ENCODE peak calls at places on chromosomes 4 and X, in six cellular contexts. A is breast epithelium, N is left ventricle myocardium inferior, T is A549, U is hepatocyte, S is H9. G is an unnamed sample. For H3K4me1, the result is how much of the 10 kb centered on the place peaks cover.

GRCh38 chrX:132843387-132843786 is 115.0 kb downstream of the HS6ST2 start:
- DNase-seq in N (no peak), U (no peak), S (no peak), T (no peak), A (no peak), G (no peak)

GRCh38 chrX:36803151-36803550 is 205.0 kb upstream of the FAM47C start:
- DNase-seq in A (no peak), U (no peak), S (no peak), N (no peak), T (no peak), G (no peak)

GRCh38 chrX:104113237-104113965 is 1.1 kb downstream of the ZCCHC18 start:
- DNase-seq in S (peak), A (peak), U (peak), N (no peak), T (peak), G (peak)

GRCh38 chrX:4579999-4580398 is 866.5 kb upstream of the PRKX start:
- DNase-seq in U (no peak), N (no peak), A (no peak), T (no peak), S (no peak), G (no peak)

GRCh38 chr4:135372131-135372530 is 1170.5 kb upstream of the PABPC4L start:
- DNase-seq in U (no peak), A (no peak), T (no peak), N (no peak), S (no peak), G (no peak)

GRCh38 chr4:123093247-123093646 is 170.8 kb upstream of the NUDT6 start:
- DNase-seq in T (no peak), S (no peak), N (no peak), A (no peak), U (no peak), G (no peak)

GRCh38 chr4:127601029-127601428 is 31.7 kb upstream of the INTU start:
- DNase-seq in S (no peak), A (no peak), T (no peak), U (no peak), N (no peak), G (no peak)

GRCh38 chrX:55908685-55909212 is 191.2 kb downstream of the RRAGB start:
- DNase-seq in U (peak), A (no peak), S (peak), N (no peak), T (peak), G (peak)

GRCh38 chrX:96052078-96052477 is 632.6 kb upstream of the DIAPH2 start:
- DNase-seq in S (no peak), T (no peak), A (no peak), N (no peak), U (no peak), G (no peak)

GRCh38 chrX:143642426-143642825 is 6.5 kb upstream of the SLITRK4 start:
- DNase-seq in S (no peak), N (no peak), A (no peak), T (no peak), U (no peak), G (no peak)

GRCh38 chrX:16212436-16212835 is 45.2 kb downstream of the MAGEB17 start:
- DNase-seq in U (peak), A (no peak), N (no peak), S (peak), T (no peak), G (no peak)

GRCh38 chr4:176288020-176288419 is 19.0 kb upstream of the ASB5 start:
- DNase-seq in N (no peak), A (no peak), S (no peak), U (no peak), T (no peak), G (no peak)

GRCh38 chrX:53261573-53261972 is 19.8 kb downstream of the IQSEC2 start:
- DNase-seq in A (no peak), S (no peak), N (no peak), U (no peak), T (no peak), G (no peak)

GRCh38 chrX:71439898-71440297 is 73.7 kb downstream of the TAF1 start:
- DNase-seq in N (no peak), T (no peak), S (no peak), U (no peak), A (no peak), G (no peak)

GRCh38 chr4:144905286-144905685 is 192.7 kb downstream of the ANAPC10 start:
- DNase-seq in N (no peak), A (no peak), U (no peak), S (no peak), T (no peak), G (peak)

GRCh38 chr4:140529434-140529833 is 5.5 kb downstream of the ELMOD2 start:
- DNase-seq in U (peak), S (no peak), T (no peak), A (no peak), N (no peak), G (no peak)

GRCh38 chr4:41057456-41057855 is 156.9 kb downstream of the APBB2 start:
- DNase-seq in N (no peak), S (no peak), T (no peak), A (no peak), U (no peak), G (no peak)

GRCh38 chr4:61254406-61254805 is 54.3 kb downstream of the ADGRL3 start:
- DNase-seq in A (no peak), T (no peak), U (no peak), N (no peak), S (no peak), G (peak)

GRCh38 chr4:40199999-40200880 is 3.4 kb downstream of the RHOH start:
- DNase-seq in A (no peak), T (no peak), U (no peak), N (no peak), S (no peak), G (no peak)

GRCh38 chr4:95392886-95393285 is 155.9 kb downstream of the UNC5C start:
- DNase-seq in N (no peak), T (no peak), U (no peak), A (no peak), S (no peak), G (no peak)

GRCh38 chr4:108571027-108571569 is 49.3 kb upstream of the RPL34 start:
- DNase-seq in A (no peak), T (no peak), U (no peak), N (no peak), S (no peak), G (no peak)

GRCh38 chrX:12080265-12080664 is 58.0 kb upstream of the FRMPD4 start:
- DNase-seq in N (no peak), S (peak), T (peak), U (peak), A (no peak), G (no peak)

GRCh38 chr4:186758929-186759682 is 35.5 kb upstream of the FAT1 start:
- DNase-seq in U (no peak), N (no peak), A (no peak), S (no peak), T (no peak), G (no peak)

GRCh38 chr4:186752310-186752709 is 28.7 kb upstream of the FAT1 start:
- DNase-seq in S (no peak), U (no peak), N (no peak), T (no peak), A (no peak), G (no peak)

GRCh38 chr4:186757696-186758330 is 34.2 kb upstream of the FAT1 start:
- DNase-seq in N (no peak), U (no peak), A (no peak), S (no peak), T (no peak), G (no peak)

GRCh38 chr4:186759990-186760389 is 36.3 kb upstream of the FAT1 start:
- DNase-seq in A (no peak), N (no peak), S (no peak), U (no peak), T (no peak), G (no peak)

DNA sequence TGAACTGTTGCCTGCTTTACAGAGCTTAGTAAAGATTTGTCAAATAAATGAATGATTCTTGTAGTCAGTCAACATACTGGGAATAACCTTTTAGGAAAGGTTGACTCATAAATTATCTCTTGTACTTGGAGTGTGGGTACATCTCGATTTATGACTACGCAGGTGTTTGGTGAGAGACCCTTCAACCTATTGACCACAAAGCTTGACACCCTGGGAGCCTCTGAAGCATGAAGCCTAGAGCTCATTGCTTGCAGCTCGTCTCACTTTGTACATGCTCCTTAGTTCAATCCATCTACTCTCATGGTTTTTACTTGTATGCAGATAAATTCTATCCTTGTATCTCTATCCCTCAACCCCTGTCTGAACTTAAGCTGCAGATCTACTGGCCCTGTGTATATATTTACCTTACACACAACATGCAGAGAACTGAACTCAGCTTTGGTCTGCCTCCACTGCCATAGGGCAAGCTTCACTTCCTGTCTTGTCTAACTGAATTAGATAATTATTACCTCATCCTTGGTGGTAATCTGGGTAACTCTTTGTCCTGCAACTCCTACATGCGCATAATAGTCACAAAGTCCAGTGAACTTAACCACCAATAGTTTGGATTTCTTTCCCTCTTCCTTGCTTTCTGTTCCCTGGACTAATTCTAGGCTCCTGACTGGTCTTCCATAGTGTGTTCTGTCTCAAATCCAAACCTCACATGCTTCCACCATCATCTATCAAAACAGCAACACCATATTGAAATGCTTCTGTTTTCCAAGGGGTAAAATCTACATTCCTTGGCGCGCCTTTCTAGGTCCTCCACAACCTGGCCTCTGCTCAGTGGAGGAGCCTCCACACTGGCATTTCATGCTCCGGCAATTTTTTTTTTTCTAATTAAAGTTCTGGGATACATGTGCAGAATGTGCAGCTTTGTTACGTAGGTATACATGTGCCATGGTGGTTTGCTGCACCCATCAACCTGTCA is 32.2 kb upstream of the FAT1 start:
- DNase-seq in T (no peak), N (no peak), S (no peak), U (peak), A (no peak), G (no peak)
- H3K4me1 ChIP-seq in T (under half), N (under half), S (under half), U (under half), A (under half), G (under half)

GRCh38 chr4:83036991-83037390 is 2.0 kb downstream of the COPS4 start:
- DNase-seq in T (no peak), N (no peak), A (no peak), S (no peak), U (no peak), G (no peak)

GRCh38 chr4:83029688-83030087 is 5.3 kb upstream of the COPS4 start:
- DNase-seq in T (no peak), S (no peak), U (no peak), A (no peak), N (no peak), G (no peak)

GRCh38 chr4:83028976-83029375 is 6.0 kb upstream of the COPS4 start:
- DNase-seq in A (no peak), U (no peak), T (no peak), N (no peak), S (no peak), G (no peak)

GRCh38 chr4:83040269-83040668 is 5.3 kb downstream of the COPS4 start:
- DNase-seq in N (no peak), T (no peak), U (no peak), A (no peak), S (no peak), G (no peak)

DNA sequence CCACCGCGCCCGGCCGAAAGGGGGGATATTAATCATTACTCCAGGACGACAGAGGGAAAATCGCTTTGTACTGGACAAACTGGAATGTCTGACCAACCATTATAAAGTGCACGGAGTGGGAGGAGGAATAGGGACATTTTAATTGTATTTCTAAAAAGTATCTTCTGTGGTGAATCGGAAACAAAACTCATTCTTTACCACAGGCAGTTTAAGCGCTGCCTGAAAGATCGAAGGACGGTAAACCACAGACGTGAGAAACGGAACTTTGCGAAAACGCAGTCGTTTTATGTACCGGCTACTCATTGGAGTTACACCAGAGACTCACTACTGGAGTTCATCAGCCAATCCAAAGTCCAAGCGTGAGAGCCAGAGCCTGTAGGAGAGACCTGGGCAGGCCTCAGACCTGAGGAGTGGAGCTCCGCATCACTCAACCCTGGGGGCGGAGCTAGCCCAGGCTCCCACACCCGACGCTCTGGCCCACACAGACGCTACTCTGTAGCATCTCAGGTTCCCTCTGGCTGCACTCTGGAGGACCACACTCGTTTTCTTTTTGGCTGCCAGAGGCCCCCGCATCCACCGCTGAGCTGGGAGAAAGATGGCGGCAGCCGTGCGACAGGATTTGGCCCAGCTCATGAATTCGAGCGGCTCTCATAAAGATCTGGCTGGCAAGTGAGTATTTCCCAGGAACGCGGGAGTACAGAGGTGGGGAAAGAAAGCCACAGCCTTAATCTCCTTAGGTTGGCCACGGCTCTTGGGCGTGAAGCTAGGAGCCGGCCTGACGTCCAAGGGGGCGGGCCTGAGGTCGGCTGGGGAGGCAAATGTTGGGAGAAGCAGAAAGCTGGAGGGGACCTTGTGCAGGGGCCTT is at the start of gene COPS4:
- DNase-seq in A (peak), N (peak), T (peak), U (peak), S (peak), G (peak)
- TF ChIP-seq CTCF in A (peak), N (peak), T (no peak), U (peak), S (peak), G (peak)

GRCh38 chr4:137583650-137584049 is 51.4 kb upstream of the PCDH18 start:
- DNase-seq in U (no peak), S (no peak), N (no peak), T (no peak), A (no peak), G (no peak)
- H3K27ac ChIP-seq in U (no peak), S (no peak), N (peak), T (no peak), A (no peak), G (no peak)

DNA sequence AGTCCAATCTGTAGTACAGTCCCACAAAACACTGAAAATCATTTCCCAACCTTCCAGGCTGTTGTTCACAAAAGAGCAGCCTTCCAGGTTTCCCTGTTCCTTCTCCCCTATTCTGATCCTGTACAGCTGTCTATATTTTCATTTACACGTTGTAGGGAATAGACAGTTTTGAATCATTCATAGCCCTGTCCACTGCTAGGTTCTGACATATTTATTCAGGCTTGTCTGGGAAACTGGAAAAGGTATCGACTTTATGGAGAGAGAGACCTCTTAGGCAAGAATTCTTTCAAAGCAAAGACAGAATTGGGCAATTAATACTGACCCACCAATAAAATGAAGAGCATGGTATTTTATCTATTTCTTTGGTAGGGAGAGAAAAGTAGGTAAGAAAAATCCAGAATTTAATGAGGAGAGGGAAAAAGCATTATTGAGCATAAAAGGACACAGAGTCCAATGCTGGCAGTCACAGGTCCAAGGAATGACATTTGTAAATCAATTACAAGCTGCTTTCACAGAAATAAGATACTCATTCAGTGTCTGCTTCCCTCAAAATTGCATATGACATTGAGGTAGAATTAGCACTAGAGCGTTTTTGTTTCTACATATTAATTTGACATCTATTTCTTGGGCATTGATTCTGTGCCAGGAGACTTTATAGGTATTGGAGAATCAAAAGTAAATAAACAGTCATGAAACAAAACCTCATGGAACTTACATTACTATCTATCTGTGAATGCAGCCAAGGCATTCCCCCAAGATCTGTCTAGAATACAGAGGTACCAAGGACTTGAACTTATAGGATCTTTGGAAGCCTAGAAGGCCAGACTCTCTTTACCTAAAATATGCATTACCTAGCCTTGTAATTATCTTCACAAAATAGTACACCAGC is 127.2 kb downstream of the CAMK2D start:
- DNase-seq in A (no peak), T (no peak), N (no peak), S (no peak), U (no peak), G (no peak)
- H3K4me1 ChIP-seq in A (under half), T (half or more), N (half or more), S (under half), U (under half), G (under half)

DNA sequence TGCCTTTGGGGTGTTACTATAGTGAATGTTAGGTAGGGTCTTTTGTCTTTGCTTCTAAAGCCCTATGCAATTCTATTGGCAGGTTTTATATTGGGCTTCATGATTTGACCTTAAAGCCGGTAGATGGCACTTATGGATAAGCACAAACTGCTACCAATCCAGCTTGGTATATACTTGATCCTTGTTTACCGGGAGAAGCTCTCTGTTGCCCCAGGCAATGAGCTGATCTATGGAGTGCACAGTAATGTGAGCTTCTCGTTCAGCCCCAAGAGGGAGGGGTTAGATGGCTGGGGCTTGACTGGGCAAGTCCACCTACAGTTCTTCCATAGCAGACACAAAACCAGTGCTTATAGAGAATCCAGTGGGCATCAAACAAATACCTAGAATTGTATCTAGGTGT is 287.2 kb upstream of the CT83 start:
- DNase-seq in U (no peak), A (no peak), T (no peak), S (no peak), N (no peak), G (peak)
- TF ChIP-seq CTCF in U (no peak), A (no peak), T (no peak), S (no peak), N (no peak), G (peak)

GRCh38 chrX:135974279-135974856 is 580 bp upstream of the MMGT1 start:
- DNase-seq in N (peak), U (peak), S (peak), A (no peak), T (peak), G (no peak)
- H3K27ac ChIP-seq in N (peak), U (peak), S (no peak), A (peak), T (no peak), G (no peak)

DNA sequence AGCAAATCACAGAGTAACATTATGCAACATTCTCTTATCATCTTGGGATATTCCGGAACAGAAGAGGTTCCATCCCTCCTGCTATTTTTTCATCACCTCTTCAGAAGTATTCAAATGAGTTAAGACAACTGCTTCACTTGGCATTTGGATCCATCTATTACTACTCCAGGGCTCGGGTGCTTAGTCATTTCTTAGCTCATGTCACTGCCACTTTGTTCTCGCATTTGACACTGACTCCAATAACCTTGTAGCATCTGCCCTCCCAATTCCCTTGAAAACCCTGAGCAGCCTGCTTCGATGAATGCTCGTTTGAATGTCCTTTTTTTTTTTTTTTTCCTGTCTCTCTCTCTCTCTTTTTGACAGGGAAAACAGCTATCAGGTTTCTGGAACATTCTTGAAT is 114.9 kb downstream of the PPARGC1A start:
- DNase-seq in A (no peak), U (no peak), N (no peak), S (no peak), T (no peak), G (no peak)
- H3K4me1 ChIP-seq in A (under half), U (under half), N (under half), S (under half), T (under half), G (under half)

G was measured in foreskin keratinocyte.